ENCODE peak calls at places on chromosome 16, in five cellular contexts. Z is AG10803; G is CD8-positive, alpha-beta memory T cell; U is SJSA1; S is thoracic aorta. M is an unnamed sample.
A peak's percentile ranks its signal among the peaks of the same experiment; 100 is the strongest.

GRCh38 chr16:31201511-31202401 is 804 bp downstream of the PYCARD start:
- DNase-seq in Z (no peak), S (no peak), G (peak; percentile 51), U (no peak), M (no peak)

GRCh38 chr16:78421244-78421661 is 321.8 kb downstream of the WWOX start:
- DNase-seq in Z (no peak), S (no peak), U (no peak), G (no peak), M (no peak)

GRCh38 chr16:66934138-66934838 is at the start of gene CIAO2B:
- DNase-seq in Z (peak; percentile 78), G (peak; percentile 89), U (peak; percentile 88), S (no peak), M (peak; percentile 88)

GRCh38 chr16:17224859-17225258 is 245.9 kb downstream of the XYLT1 start:
- DNase-seq in S (peak; percentile 9), U (no peak), Z (peak; percentile 94), G (peak; percentile 45), M (no peak)

GRCh38 chr16:85983606-85984005 is 84.6 kb downstream of the IRF8 start:
- DNase-seq in Z (no peak), U (no peak), S (no peak), G (no peak), M (no peak)

GRCh38 chr16:67833035-67833417 is 9.1 kb upstream of the THAP11 start:
- DNase-seq in G (no peak), U (peak; percentile 63), Z (peak; percentile 71), S (no peak), M (no peak)

GRCh38 chr16:22352119-22352518 is 22.3 kb downstream of the CDR2 start:
- DNase-seq in Z (no peak), G (no peak), S (no peak), U (no peak), M (no peak)

GRCh38 chr16:85402910-85403692 is 210.0 kb upstream of the GSE1 start:
- DNase-seq in U (peak; percentile 57), Z (peak; percentile 42), G (no peak), S (no peak), M (no peak)

GRCh38 chr16:53071748-53072301 is 17.0 kb downstream of the CHD9 start:
- DNase-seq in S (no peak), Z (no peak), U (no peak), G (no peak), M (no peak)

GRCh38 chr16:31351937-31352315 is 3.0 kb upstream of the ITGAX start:
- DNase-seq in S (no peak), U (no peak), Z (no peak), G (no peak), M (no peak)

GRCh38 chr16:85200471-85201278 is 88.4 kb upstream of the CIBAR2 start:
- DNase-seq in U (no peak), G (no peak), S (no peak), Z (no peak), M (no peak)

GRCh38 chr16:77690416-77690815 is 31.9 kb upstream of the NUDT7 start:
- DNase-seq in U (no peak), Z (no peak), S (no peak), G (no peak), M (no peak)

GRCh38 chr16:19481291-19481690 is 40.6 kb downstream of the GDE1 start:
- DNase-seq in Z (peak; percentile 3), G (no peak), S (no peak), U (no peak), M (no peak)

GRCh38 chr16:76371441-76371840 is 94.2 kb downstream of the CNTNAP4 start:
- DNase-seq in Z (no peak), S (no peak), U (no peak), G (no peak), M (no peak)

GRCh38 chr16:76378020-76378419 is 100.8 kb downstream of the CNTNAP4 start:
- DNase-seq in S (no peak), G (no peak), Z (no peak), U (no peak), M (no peak)

GRCh38 chr16:76376988-76377387 is 99.8 kb downstream of the CNTNAP4 start:
- DNase-seq in U (no peak), G (no peak), S (no peak), Z (no peak), M (no peak)
- H3K4me3 ChIP-seq in U (no peak overlapping the region), G (no peak overlapping the region), S (no peak overlapping the region), Z (no peak overlapping the region), M (no peak overlapping the region)

DNA sequence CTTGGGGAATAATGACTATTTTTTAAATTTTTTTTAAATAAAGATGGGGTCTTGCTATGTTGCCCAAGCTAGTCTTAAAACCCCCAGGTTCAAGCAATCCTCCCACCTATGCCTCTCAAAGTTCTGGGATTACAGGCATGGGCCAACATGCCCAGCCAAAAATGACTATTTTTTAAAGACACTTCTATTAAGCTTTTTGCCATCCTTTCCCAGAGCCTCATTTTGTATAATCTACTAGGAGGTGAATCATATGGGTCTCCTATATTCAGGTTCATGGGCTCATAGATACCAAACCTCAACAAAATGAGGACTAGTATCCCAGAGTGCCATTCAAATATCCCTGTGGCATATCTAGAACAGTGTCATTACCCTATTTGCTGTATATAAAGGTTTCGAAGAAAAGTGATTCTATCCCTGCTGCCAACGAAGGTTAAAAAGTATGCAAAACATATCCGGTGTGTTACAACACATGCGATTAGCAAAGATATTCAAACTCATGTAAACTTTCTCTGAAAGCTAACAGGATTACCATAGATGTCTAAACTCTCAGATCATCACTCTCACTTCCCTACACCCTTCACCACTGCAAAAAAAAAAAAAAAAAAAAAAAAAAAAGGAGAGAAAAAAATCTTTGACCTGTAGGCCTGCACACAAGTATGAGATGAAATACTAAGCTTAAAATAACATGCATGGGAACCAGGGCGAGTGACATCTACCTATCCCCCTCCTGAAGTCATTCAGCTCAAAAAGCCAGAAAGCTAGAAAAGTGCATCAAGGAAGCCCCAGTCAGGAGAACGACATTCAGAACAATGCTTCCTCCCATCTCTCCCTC is 23.5 kb downstream of the XPO6 start:
- DNase-seq in G (no peak), S (no peak), Z (peak; percentile 29), U (no peak), M (no peak)
- H3K4me3 ChIP-seq in G (peak overlapping the region; percentile 47), S (no peak overlapping the region), Z (no peak overlapping the region), U (no peak overlapping the region), M (no peak overlapping the region)

GRCh38 chr16:70692481-70693203 is 6.8 kb upstream of the MTSS2 start:
- DNase-seq in G (no peak), U (no peak), S (no peak), Z (no peak), M (no peak)

GRCh38 chr16:70694517-70695218 is 8.8 kb upstream of the MTSS2 start:
- DNase-seq in G (no peak), Z (no peak), S (no peak), U (no peak), M (no peak)

GRCh38 chr16:70693231-70693671 is 7.4 kb upstream of the MTSS2 start:
- DNase-seq in G (no peak), Z (peak; percentile 56), S (no peak), U (no peak), M (no peak)

GRCh38 chr16:70695351-70696070 is 9.7 kb upstream of the MTSS2 start:
- DNase-seq in Z (peak; percentile 49), G (no peak), U (no peak), S (no peak), M (peak; percentile 56)

GRCh38 chr16:70694088-70694487 is 8.2 kb upstream of the MTSS2 start:
- DNase-seq in Z (peak; percentile 96), G (no peak), U (peak; percentile 95), S (no peak), M (peak; percentile 85)
- H3K4me3 ChIP-seq in Z (no peak overlapping the region), G (no peak overlapping the region), U (no peak overlapping the region), S (no peak overlapping the region), M (peak overlapping the region; percentile 5)

GRCh38 chr16:49664221-49665215 is 191.4 kb downstream of the ZNF423 start:
- DNase-seq in Z (no peak), G (no peak), U (no peak), S (no peak), M (no peak)
- H3K4me3 ChIP-seq in Z (no peak overlapping the region), G (no peak overlapping the region), U (no peak overlapping the region), S (peak overlapping the region; percentile 52), M (no peak overlapping the region)

GRCh38 chr16:1297413-1297773 is 12.0 kb upstream of the UBE2I start:
- DNase-seq in U (no peak), G (no peak), Z (no peak), S (no peak), M (no peak)

GRCh38 chr16:1299012-1299867 is 10.2 kb upstream of the UBE2I start:
- DNase-seq in Z (no peak), S (no peak), G (no peak), U (no peak), M (no peak)

GRCh38 chr16:1296688-1297412 is 12.6 kb upstream of the UBE2I start:
- DNase-seq in S (no peak), Z (peak; percentile 34), U (no peak), G (no peak), M (peak; percentile 52)

GRCh38 chr16:1299868-1300203 is 9.6 kb upstream of the UBE2I start:
- DNase-seq in U (no peak), S (no peak), G (no peak), Z (no peak), M (no peak)

DNA sequence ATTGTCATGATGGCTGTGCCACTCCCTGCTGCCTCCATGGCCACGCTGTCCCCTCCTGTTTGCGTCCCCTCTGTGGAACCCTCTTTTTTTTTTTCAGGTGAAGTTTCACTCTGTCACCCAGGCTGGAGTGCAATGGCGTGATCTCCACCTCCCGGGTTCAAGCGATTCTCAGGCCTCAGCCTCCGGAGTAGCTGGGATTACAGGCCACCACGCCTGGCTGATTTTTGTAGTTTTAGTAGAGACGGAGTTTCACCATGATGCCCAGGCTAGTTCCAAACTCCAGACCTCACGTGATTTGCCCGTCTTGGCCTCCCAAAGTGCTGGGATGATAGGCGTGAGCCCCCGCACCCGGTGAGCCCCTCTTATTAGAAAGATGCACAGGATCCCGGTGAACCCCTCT is 11.0 kb upstream of the UBE2I start:
- DNase-seq in Z (no peak), G (no peak), U (no peak), S (no peak), M (no peak)
- H3K4me3 ChIP-seq in Z (no peak overlapping the region), G (no peak overlapping the region), U (no peak overlapping the region), S (no peak overlapping the region), M (no peak overlapping the region)

GRCh38 chr16:11354733-11355574 is 9.7 kb downstream of the RMI2 start:
- DNase-seq in Z (peak; percentile 40), G (peak; percentile 85), S (no peak), U (no peak), M (no peak)

GRCh38 chr16:11353158-11353557 is 7.9 kb downstream of the RMI2 start:
- DNase-seq in Z (no peak), U (no peak), S (no peak), G (no peak), M (no peak)

GRCh38 chr16:11356573-11357331 is 11.5 kb downstream of the RMI2 start:
- DNase-seq in S (no peak), G (peak; percentile 25), U (peak; percentile 88), Z (peak; percentile 57), M (peak; percentile 74)

GRCh38 chr16:11355862-11356261 is 10.6 kb downstream of the RMI2 start:
- DNase-seq in Z (no peak), S (no peak), U (no peak), G (no peak), M (no peak)

DNA sequence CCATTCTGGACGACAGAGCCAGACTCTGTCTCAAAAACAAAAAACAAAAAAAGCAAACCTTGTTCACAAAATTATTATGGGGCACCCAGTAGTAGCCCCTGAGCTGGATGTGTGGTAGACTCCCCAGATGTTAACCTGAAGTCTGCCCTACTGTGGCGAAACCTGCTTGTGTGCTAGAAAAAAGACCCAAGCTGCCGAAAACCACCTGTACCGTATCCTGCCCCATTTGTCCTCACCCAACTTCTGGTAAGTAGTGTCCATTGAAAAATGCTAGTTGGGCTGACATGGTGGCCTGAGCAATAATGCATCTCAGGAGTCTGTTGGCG is 9.1 kb downstream of the RMI2 start:
- DNase-seq in U (no peak), S (no peak), Z (no peak), G (no peak), M (no peak)
- H3K4me3 ChIP-seq in U (no peak overlapping the region), S (no peak overlapping the region), Z (no peak overlapping the region), G (peak overlapping the region; percentile 48), M (no peak overlapping the region)

GRCh38 chr16:71927383-71927782 is 32.1 kb downstream of the IST1 start:
- DNase-seq in S (peak; percentile 33), G (no peak), U (peak; percentile 93), Z (peak; percentile 94), M (peak; percentile 28)
- H3K4me3 ChIP-seq in S (no peak overlapping the region), G (no peak overlapping the region), U (no peak overlapping the region), Z (no peak overlapping the region), M (no peak overlapping the region)